ENCODE peak calls at places on chromosomes 11 and 22, in ten cellular contexts. Q is psoas muscle; D is left lung; B is GM12878; F is CD8-positive, alpha-beta T cell; H is HCT116; G is Panc1; W is lower lobe of right lung; S is gastrocnemius medialis; V is naive thymus-derived CD4-positive, alpha-beta T cell. A is an unnamed sample. For H3K36me3, the result is how much of the 10 kb centered on the place peaks cover.

GRCh38 chr11:1500466-1501420 is 14.2 kb upstream of the MOB2 start:
- ATAC-seq in Q (no peak), D (no peak), B (no peak), F (no peak), H (no peak), G (no peak), W (no peak), S (no peak), V (no peak), A (no peak)

GRCh38 chr11:8834379-8834778 is 76.6 kb upstream of the AKIP1 start:
- ATAC-seq in Q (no peak), D (peak), B (no peak), F (no peak), H (no peak), G (no peak), W (peak), S (no peak), V (no peak), A (no peak)

GRCh38 chr22:40392618-40393017 is 22.2 kb downstream of the SGSM3 start:
- ATAC-seq in Q (no peak), D (no peak), B (no peak), F (no peak), H (no peak), G (no peak), W (no peak), S (no peak), V (no peak), A (no peak)

GRCh38 chr11:96026310-96026709 is 102.4 kb upstream of the MTMR2 start:
- ATAC-seq in Q (no peak), D (no peak), B (no peak), F (peak), H (no peak), G (no peak), W (no peak), S (no peak), V (no peak), A (no peak)

GRCh38 chr22:33049125-33049729 is 9.0 kb downstream of the SYN3 start:
- ATAC-seq in Q (peak), D (peak), B (peak), F (no peak), H (peak), G (peak), W (peak), S (no peak), V (peak), A (peak)

GRCh38 chr11:113951487-113951886 is 23.4 kb upstream of the HTR3A start:
- ATAC-seq in Q (no peak), D (no peak), B (no peak), F (no peak), H (no peak), G (no peak), W (no peak), S (no peak), V (no peak), A (no peak)

GRCh38 chr11:85745626-85746025 is 59.6 kb upstream of the CCDC89 start:
- ATAC-seq in Q (no peak), D (no peak), B (no peak), F (peak), H (no peak), G (no peak), W (no peak), S (no peak), V (peak), A (no peak)

GRCh38 chr22:29226246-29226981 is 20.7 kb downstream of the EMID1 start:
- ATAC-seq in Q (peak), D (no peak), B (no peak), F (no peak), H (no peak), G (no peak), W (peak), S (peak), V (no peak), A (no peak)

DNA sequence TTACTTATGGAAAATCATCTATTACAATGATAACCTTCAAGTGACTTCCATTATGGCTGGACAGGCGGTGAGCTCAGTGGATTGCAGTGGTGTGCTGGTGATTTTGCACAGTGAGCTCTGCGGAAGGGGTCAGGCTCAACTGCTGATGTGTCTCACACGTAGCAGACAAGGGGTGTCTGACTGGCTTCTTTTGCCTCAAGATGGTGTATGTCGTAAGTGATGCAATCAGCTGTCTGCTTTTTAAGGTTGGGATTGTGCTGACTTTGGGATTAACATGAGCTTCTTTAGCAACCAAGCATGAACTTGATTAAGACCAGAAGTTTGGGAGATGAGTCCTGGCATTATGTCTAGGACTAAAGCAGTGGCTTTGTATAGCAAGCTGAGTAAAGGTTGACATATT is 49.5 kb downstream of the POLD3 start:
- ATAC-seq in Q (no peak), D (peak), B (no peak), F (no peak), H (no peak), G (no peak), W (no peak), S (no peak), V (no peak), A (no peak)
- H3K36me3 ChIP-seq in Q (under half), D (under half), B (under half), F (under half), H (under half), G (under half), W (under half), S (under half), V (under half), A (under half)

DNA sequence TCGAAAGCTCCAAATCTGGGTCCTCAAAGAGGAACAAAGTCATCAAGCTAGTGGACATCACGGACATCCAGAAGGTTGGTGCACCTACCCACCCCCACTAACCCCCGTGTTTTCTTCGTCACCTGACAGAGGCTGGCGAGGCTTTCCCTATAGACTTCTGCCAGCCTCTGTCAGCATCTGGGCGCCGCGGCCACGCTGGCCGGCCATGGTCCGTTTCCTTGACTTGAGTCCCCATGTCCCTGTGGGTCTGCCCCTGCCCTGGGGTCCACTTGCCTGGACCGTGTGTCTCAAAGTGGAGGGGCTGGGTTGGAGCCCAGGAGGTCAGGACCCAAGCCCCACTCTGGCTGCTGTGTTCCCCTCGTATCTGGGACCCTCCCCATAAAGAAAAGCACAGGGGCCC is 55.3 kb downstream of the GRAMD4 start:
- ATAC-seq in Q (no peak), D (no peak), B (no peak), F (no peak), H (no peak), G (no peak), W (no peak), S (no peak), V (no peak), A (no peak)
- H3K36me3 ChIP-seq in Q (under half), D (under half), B (under half), F (under half), H (under half), G (under half), W (half or more), S (under half), V (under half), A (half or more)

GRCh38 chr22:20867179-20868099 is 8.6 kb downstream of the SNAP29 start:
- ATAC-seq in Q (peak), D (peak), B (peak), F (no peak), H (no peak), G (no peak), W (peak), S (peak), V (peak), A (peak)
- H3K36me3 ChIP-seq in Q (under half), D (under half), B (under half), F (under half), H (under half), G (under half), W (under half), S (under half), V (under half), A (under half)

DNA sequence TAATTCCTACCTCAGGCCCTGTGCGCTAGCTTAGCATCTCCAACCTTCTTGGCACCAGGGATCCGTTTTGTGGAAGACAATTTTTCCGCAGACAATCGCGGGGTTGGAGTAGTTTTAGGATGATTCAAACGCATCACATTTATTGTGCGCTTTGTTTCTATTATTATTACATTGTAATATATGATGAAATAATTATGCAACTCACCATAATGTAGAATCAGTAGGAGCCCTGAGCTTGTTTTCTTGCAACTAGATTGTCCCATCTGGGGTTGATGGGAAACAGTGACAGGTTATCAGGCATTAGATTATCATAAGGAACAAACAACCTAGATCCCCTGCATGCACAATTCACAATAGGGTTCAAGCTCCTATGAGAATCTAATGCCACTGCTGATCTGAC is 52.3 kb downstream of the AMOTL1 start:
- ATAC-seq in Q (no peak), D (no peak), B (no peak), F (no peak), H (no peak), G (no peak), W (no peak), S (no peak), V (no peak), A (no peak)
- H3K36me3 ChIP-seq in Q (half or more), D (under half), B (under half), F (under half), H (under half), G (under half), W (under half), S (under half), V (under half), A (half or more)

DNA sequence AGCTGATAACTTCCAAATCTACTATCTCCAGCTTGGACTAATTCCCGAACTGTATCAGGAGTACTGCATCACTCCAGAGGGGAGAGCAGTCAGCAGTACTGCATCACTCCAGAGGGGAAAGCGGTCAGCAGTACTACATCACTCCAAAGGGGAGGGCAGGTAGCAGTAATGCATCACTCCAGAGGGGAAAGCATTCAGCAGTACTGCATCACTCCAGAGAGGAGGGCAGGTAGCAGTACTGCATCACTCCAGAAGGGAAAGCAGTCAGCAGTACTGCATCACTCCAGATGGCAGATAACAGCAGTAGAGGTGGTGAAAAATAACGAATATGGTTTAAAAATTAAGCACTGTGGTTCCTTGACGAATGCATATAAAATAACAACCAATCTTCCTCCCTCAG is 8.4 kb downstream of the CWC15 start:
- ATAC-seq in Q (no peak), D (no peak), B (peak), F (no peak), H (peak), G (peak), W (no peak), S (no peak), V (peak), A (no peak)
- H3K36me3 ChIP-seq in Q (half or more), D (under half), B (under half), F (half or more), H (half or more), G (half or more), W (half or more), S (under half), V (under half), A (under half)

GRCh38 chr11:65204646-65205601 is 23.2 kb downstream of the CAPN1 start:
- ATAC-seq in Q (peak), D (peak), B (peak), F (peak), H (peak), G (peak), W (peak), S (peak), V (peak), A (peak)
- H3K36me3 ChIP-seq in Q (half or more), D (under half), B (under half), F (under half), H (under half), G (under half), W (half or more), S (under half), V (under half), A (half or more)

A was measured in gastroesophageal sphincter.